ENCODE peak calls at places on chromosome 6, in five cellular contexts. E, S, I, C and R are unnamed samples.

GRCh38 chr6:107458687-107459282 is 579 bp downstream of the PDSS2 start:
- DNase-seq in E (no peak), S (no peak), I (no peak), C (peak), R (peak)

GRCh38 chr6:161135695-161136591 is 137.9 kb downstream of the AGPAT4 start:
- DNase-seq in E (no peak), S (no peak), I (no peak), C (no peak), R (no peak)

GRCh38 chr6:159981591-159982245 is 12.8 kb downstream of the IGF2R start:
- DNase-seq in E (peak), S (no peak), I (no peak), C (peak), R (peak)

GRCh38 chr6:41066867-41067304 is 5.3 kb downstream of the OARD1 start:
- DNase-seq in E (peak), S (peak), I (no peak), C (peak), R (peak)

GRCh38 chr6:46338098-46338497 is 153.2 kb downstream of the RCAN2 start:
- DNase-seq in E (no peak), S (no peak), I (no peak), C (no peak), R (no peak)

GRCh38 chr6:80022803-80023202 is 18.4 kb downstream of the TTK start:
- DNase-seq in E (no peak), S (no peak), I (no peak), C (peak), R (peak)

GRCh38 chr6:148658701-148659100 is 88.1 kb upstream of the UST start:
- DNase-seq in E (no peak), S (no peak), I (no peak), C (no peak), R (no peak)

GRCh38 chr6:42679358-42679757 is 43.0 kb downstream of the PRPH2 start:
- DNase-seq in E (no peak), S (no peak), I (no peak), C (no peak), R (no peak)

GRCh38 chr6:84967389-84967788 is 203.0 kb upstream of the TBX18 start:
- DNase-seq in E (no peak), S (no peak), I (no peak), C (no peak), R (peak)

GRCh38 chr6:11766589-11767450 is 11.8 kb downstream of the ADTRP start:
- DNase-seq in E (no peak), S (peak), I (peak), C (peak), R (peak)

GRCh38 chr6:114735118-114735730 is 392.4 kb upstream of the HS3ST5 start:
- DNase-seq in E (no peak), S (no peak), I (no peak), C (peak), R (no peak)

GRCh38 chr6:149277621-149278020 is 39.9 kb upstream of the TAB2 start:
- DNase-seq in E (no peak), S (no peak), I (no peak), C (no peak), R (no peak)

GRCh38 chr6:145789443-145789842 is 25.2 kb downstream of the FBXO30 start:
- DNase-seq in E (no peak), S (no peak), I (no peak), C (no peak), R (peak)

GRCh38 chr6:104640141-104640700 is 219.5 kb downstream of the HACE1 start:
- DNase-seq in E (no peak), S (no peak), I (no peak), C (no peak), R (no peak)

GRCh38 chr6:165805067-165805525 is 142.1 kb upstream of the PDE10A start:
- DNase-seq in E (no peak), S (no peak), I (no peak), C (no peak), R (no peak)

GRCh38 chr6:47587503-47587902 is 109.9 kb downstream of the CD2AP start:
- DNase-seq in E (no peak), S (no peak), I (peak), C (peak), R (peak)

GRCh38 chr6:52516269-52516668 is 60.6 kb downstream of the TRAM2 start:
- DNase-seq in E (no peak), S (no peak), I (no peak), C (no peak), R (no peak)

GRCh38 chr6:1190361-1190760 is 121.5 kb upstream of the FOXQ1 start:
- DNase-seq in E (no peak), S (peak), I (peak), C (peak), R (peak)

GRCh38 chr6:75210885-75211739 is 5.3 kb upstream of the COL12A1 start:
- DNase-seq in E (peak), S (no peak), I (no peak), C (peak), R (peak)

GRCh38 chr6:16148498-16148897 is 19.6 kb downstream of the MYLIP start:
- DNase-seq in E (no peak), S (no peak), I (no peak), C (no peak), R (no peak)

GRCh38 chr6:51472745-51473483 is 614.5 kb downstream of the PKHD1 start:
- DNase-seq in E (no peak), S (no peak), I (no peak), C (no peak), R (no peak)

GRCh38 chr6:154598403-154598802 is 87.9 kb upstream of the CNKSR3 start:
- DNase-seq in E (no peak), S (no peak), I (no peak), C (no peak), R (no peak)

GRCh38 chr6:166955865-166956443 is 396 bp downstream of the RNASET2 start:
- DNase-seq in E (no peak), S (no peak), I (no peak), C (no peak), R (no peak)

GRCh38 chr6:108798672-108799355 is 49.4 kb upstream of the ARMC2 start:
- DNase-seq in E (no peak), S (no peak), I (no peak), C (no peak), R (no peak)

GRCh38 chr6:108799791-108800190 is 48.4 kb upstream of the ARMC2 start:
- DNase-seq in E (no peak), S (no peak), I (no peak), C (no peak), R (no peak)

GRCh38 chr6:108799356-108799720 is 48.9 kb upstream of the ARMC2 start:
- DNase-seq in E (no peak), S (no peak), I (no peak), C (no peak), R (no peak)

GRCh38 chr6:108796875-108797274 is 51.3 kb upstream of the ARMC2 start:
- DNase-seq in E (no peak), S (no peak), I (no peak), C (no peak), R (no peak)

GRCh38 chr6:108797951-108798671 is 50.1 kb upstream of the ARMC2 start:
- DNase-seq in E (no peak), S (no peak), I (no peak), C (no peak), R (no peak)
- H3K4me3 ChIP-seq in E (no peak), S (no peak), I (no peak), C (no peak), R (no peak)

DNA sequence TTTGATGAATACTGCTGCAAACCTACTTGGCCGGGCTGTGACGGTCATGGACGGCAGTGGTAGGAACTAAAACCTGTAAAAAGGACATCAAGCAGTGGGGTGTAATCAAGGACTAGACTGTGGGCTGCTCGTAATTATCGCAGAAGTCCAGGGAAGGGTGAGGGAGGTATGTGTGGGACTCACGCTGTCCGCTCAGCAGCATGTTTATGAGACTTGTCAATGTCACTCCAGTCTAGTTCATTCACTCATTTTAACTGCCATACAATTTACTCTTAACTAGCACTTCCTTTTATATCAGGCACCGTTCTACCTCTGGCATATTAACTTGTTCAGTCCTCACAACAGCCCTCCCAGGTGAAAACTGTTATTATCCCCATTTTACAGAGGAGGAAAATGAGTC is 3.9 kb downstream of the PNPLA1 start:
- DNase-seq in E (no peak), S (no peak), I (no peak), C (no peak), R (no peak)
- TF ChIP-seq CTCF in E (no peak), S (no peak), I (no peak), C (no peak), R (no peak)

GRCh38 chr6:131295081-131295480 is 159.8 kb downstream of the AKAP7 start:
- DNase-seq in E (no peak), S (no peak), I (no peak), C (no peak), R (no peak)
- H3K4me3 ChIP-seq in E (no peak), S (no peak), I (no peak), C (no peak), R (no peak)

GRCh38 chr6:129978148-129978916 is 40.0 kb upstream of the L3MBTL3 start:
- DNase-seq in E (no peak), S (no peak), I (no peak), C (no peak), R (no peak)

GRCh38 chr6:129980821-129981220 is 37.6 kb upstream of the L3MBTL3 start:
- DNase-seq in E (no peak), S (no peak), I (no peak), C (no peak), R (no peak)

GRCh38 chr6:129981598-129981997 is 36.8 kb upstream of the L3MBTL3 start:
- DNase-seq in E (no peak), S (peak), I (no peak), C (no peak), R (peak)
- TF ChIP-seq CTCF in E (no peak), S (peak), I (peak), C (no peak), R (no peak)

GRCh38 chr6:33789550-33789895 is 593 bp upstream of the LEMD2 start:
- DNase-seq in E (no peak), S (no peak), I (no peak), C (no peak), R (no peak)
- H3K4me3 ChIP-seq in E (peak), S (peak), I (peak), C (peak), R (peak)

GRCh38 chr6:36700812-36701211 is 3.2 kb downstream of the RAB44 start:
- DNase-seq in E (no peak), S (no peak), I (no peak), C (no peak), R (no peak)

GRCh38 chr6:36702656-36703055 is 5.0 kb downstream of the RAB44 start:
- DNase-seq in E (no peak), S (no peak), I (no peak), C (no peak), R (no peak)

GRCh38 chr6:36700071-36700811 is 2.6 kb downstream of the RAB44 start:
- DNase-seq in E (no peak), S (no peak), I (no peak), C (no peak), R (no peak)

GRCh38 chr6:36703081-36703606 is 5.5 kb downstream of the RAB44 start:
- DNase-seq in E (no peak), S (no peak), I (no peak), C (no peak), R (no peak)

GRCh38 chr6:36701401-36701991 is 3.9 kb downstream of the RAB44 start:
- DNase-seq in E (no peak), S (no peak), I (no peak), C (no peak), R (no peak)
- TF ChIP-seq CTCF in E (no peak), S (no peak), I (no peak), C (no peak), R (peak)

DNA sequence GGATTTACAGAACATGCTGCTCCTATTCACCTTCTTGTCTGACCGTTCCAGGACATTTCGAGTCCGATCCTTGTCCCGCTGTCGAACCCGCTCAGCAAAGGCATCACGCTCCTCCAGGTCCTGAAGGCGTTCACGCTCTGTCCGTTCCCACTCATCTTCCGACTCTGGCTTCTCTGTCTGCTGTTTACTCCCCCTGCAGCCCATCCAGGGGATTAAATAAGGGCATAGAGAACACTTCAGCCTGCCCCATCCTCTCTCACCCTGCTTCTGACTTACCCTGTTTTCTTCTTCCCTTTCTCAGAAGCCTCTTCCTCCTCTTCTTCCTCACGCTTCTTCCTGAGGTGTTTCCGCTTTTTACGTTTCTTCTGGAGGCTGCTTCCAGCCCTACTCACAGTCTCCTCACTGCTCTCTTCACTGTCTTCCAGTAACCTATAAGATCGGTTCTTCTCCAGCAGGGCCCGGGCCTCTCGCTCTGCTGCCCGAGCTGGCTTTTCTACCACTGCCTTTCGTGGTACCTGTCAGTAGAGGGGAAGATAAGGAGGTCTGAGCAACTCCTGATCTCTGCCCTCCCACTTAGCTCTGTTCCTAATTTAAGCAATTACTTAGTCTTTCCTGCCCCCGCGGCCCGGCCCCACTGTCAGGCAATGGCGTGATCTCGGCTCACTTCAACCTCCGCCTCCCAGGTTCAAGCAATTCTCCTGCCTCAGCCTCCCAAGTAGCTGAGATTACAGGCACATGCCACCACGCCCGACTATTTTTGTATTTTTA is 1.9 kb downstream of the DHX16 start:
- DNase-seq in E (no peak), S (no peak), I (no peak), C (no peak), R (no peak)
- H3K4me3 ChIP-seq in E (no peak), S (no peak), I (no peak), C (no peak), R (no peak)

DNA sequence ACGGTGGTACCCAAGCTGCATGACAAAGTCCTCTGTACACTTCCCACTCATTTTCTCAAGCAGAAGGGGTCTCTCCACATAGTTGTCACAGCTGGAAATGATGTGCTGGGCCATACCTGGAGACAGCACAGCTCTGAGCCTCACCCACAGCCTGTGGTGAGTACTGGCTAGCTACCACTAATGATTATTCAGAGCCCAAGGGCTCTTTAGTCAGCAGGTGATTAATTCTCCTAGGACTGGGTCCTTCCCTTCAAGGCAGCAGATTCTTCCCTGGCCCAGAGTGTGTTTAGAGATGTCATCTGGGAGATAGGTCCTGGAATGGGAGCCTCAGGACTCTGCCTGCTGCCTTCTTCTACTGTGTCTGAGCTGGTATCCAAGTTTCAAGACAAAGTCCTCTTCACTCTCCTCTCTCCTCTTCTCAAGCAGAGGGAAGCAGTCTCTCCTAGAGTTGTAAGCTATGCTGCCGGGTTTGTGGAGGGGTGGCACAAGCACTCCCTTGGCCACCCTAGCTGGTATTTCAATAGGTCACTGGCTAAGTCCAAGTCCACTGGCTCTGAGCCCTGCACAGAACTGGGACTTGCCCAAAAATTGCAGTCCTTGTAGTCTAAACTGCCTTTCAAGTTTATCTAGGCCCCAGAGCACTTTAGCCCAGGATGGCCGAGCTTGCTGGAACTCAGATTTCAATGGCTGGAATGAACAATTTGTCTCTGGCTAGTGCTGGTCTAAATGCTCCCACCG is 49.8 kb upstream of the VGLL2 start:
- DNase-seq in E (no peak), S (no peak), I (no peak), C (no peak), R (no peak)
- TF ChIP-seq CTCF in E (no peak), S (no peak), I (no peak), C (no peak), R (no peak)